ENCODE peak calls at places on chromosomes 16 and 17, in eight cellular contexts. E, Z, C, M, F, H, X and R are unnamed samples.

GRCh38 chr17:31475378-31476162 is 84.1 kb downstream of the RAB11FIP4 start:
- DNase-seq in X (no peak), Z (no peak), M (no peak), C (no peak), H (no peak), F (no peak), E (no peak), R (no peak)

GRCh38 chr16:29308644-29309546 is 97.6 kb downstream of the NPIPB11 start:
- DNase-seq in F (no peak), M (no peak), E (no peak), X (no peak), C (no peak), H (no peak), Z (no peak), R (no peak)

GRCh38 chr16:16042076-16042475 is 92.7 kb downstream of the ABCC1 start:
- DNase-seq in F (peak), X (no peak), E (no peak), H (peak), C (peak), M (no peak), Z (no peak), R (no peak)

GRCh38 chr17:77891602-77892001 is 66.9 kb upstream of the TNRC6C start:
- DNase-seq in H (no peak), M (no peak), E (peak), X (no peak), Z (no peak), F (no peak), C (no peak), R (no peak)

GRCh38 chr17:75910699-75911098 is 6.0 kb upstream of the MRPL38 start:
- DNase-seq in Z (no peak), C (no peak), X (no peak), F (no peak), E (peak), M (peak), H (no peak), R (no peak)

GRCh38 chr16:55444754-55445485 is 34.1 kb upstream of the MMP2 start:
- DNase-seq in X (peak), F (no peak), H (no peak), M (no peak), E (no peak), Z (no peak), C (no peak), R (no peak)

GRCh38 chr16:53090591-53091507 is 36.1 kb downstream of the CHD9 start:
- DNase-seq in C (no peak), M (no peak), F (peak), Z (no peak), X (peak), H (peak), E (peak), R (no peak)

GRCh38 chr16:66256919-66257318 is 109.6 kb upstream of the CDH5 start:
- DNase-seq in X (no peak), E (no peak), F (no peak), M (no peak), Z (no peak), C (no peak), H (no peak), R (no peak)

GRCh38 chr16:11229906-11230305 is 26.1 kb downstream of the SOCS1 start:
- DNase-seq in H (no peak), C (no peak), E (no peak), M (peak), Z (no peak), X (no peak), F (no peak), R (no peak)

GRCh38 chr16:58582133-58582532 is 47.5 kb downstream of the CNOT1 start:
- DNase-seq in X (no peak), E (no peak), C (no peak), H (no peak), Z (no peak), M (no peak), F (no peak), R (no peak)

GRCh38 chr16:3646348-3646920 is 8.1 kb upstream of the DNASE1 start:
- DNase-seq in M (peak), H (no peak), Z (no peak), C (no peak), X (no peak), F (no peak), E (peak), R (peak)

GRCh38 chr16:29684671-29685070 is 5.7 kb downstream of the QPRT start:
- DNase-seq in H (no peak), F (no peak), C (no peak), M (no peak), E (no peak), X (no peak), Z (no peak), R (no peak)

GRCh38 chr17:71974051-71974450 is 146.8 kb upstream of the SOX9 start:
- DNase-seq in E (no peak), H (no peak), X (no peak), C (no peak), M (no peak), F (no peak), Z (no peak), R (no peak)

GRCh38 chr17:22435231-22435974 is 743.1 kb downstream of the KCNJ18 start:
- DNase-seq in X (no peak), E (no peak), C (no peak), M (no peak), F (no peak), Z (no peak), H (no peak), R (no peak)

GRCh38 chr17:75590314-75590761 is 2.7 kb downstream of the MYO15B start:
- DNase-seq in C (no peak), M (no peak), H (no peak), F (no peak), X (no peak), Z (no peak), E (no peak), R (peak)

GRCh38 chr17:17985555-17985954 is 12.9 kb downstream of the DRC3 start:
- DNase-seq in F (peak), E (no peak), M (no peak), H (no peak), C (peak), Z (no peak), X (no peak), R (no peak)